ENCODE peak calls at places on chromosomes 5 and 9, in five cellular contexts. D is brain microvascular endothelial cell, P is aorta, F is C1 segment of cervical spinal cord, W is NCI-H1092. V is an unnamed sample.

GRCh38 chr9:130458804-130459067 is 14.0 kb downstream of the ASS1 start:
- DNase-seq in F (no peak), P (no peak), W (no peak), D (no peak), V (no peak)

GRCh38 chr5:59564895-59565294 is 328.6 kb downstream of the PDE4D start:
- DNase-seq in D (no peak), W (no peak), F (no peak), P (no peak), V (no peak)

GRCh38 chr9:81032030-81032572 is 657.2 kb downstream of the TLE1 start:
- DNase-seq in D (peak; percentile 97), F (no peak), W (no peak), P (peak; percentile 54), V (no peak)

GRCh38 chr5:16552666-16553343 is 64.0 kb downstream of the RETREG1 start:
- DNase-seq in W (no peak), P (peak; percentile 75), D (peak; percentile 76), F (no peak), V (peak; percentile 49)

GRCh38 chr5:135016926-135017325 is 17.1 kb downstream of the PITX1 start:
- DNase-seq in D (no peak), F (no peak), P (no peak), W (no peak), V (no peak)

GRCh38 chr9:107215381-107215780 is 67.7 kb upstream of the RAD23B start:
- DNase-seq in F (no peak), W (no peak), D (peak; percentile 65), P (no peak), V (no peak)

GRCh38 chr5:165573445-165573844 is 2068.0 kb downstream of the MAT2B start:
- DNase-seq in W (no peak), P (no peak), F (no peak), D (no peak), V (peak; percentile 45)

GRCh38 chr9:22210262-22210661 is 201.2 kb upstream of the CDKN2B start:
- DNase-seq in D (no peak), P (no peak), F (no peak), W (no peak), V (no peak)

GRCh38 chr5:129271309-129271708 is 176.8 kb downstream of the ISOC1 start:
- DNase-seq in P (no peak), F (no peak), W (no peak), D (no peak), V (no peak)

GRCh38 chr9:95057121-95057520 is 260.4 kb downstream of the FANCC start:
- DNase-seq in D (peak; percentile 20), W (no peak), F (no peak), P (no peak), V (no peak)

GRCh38 chr9:98215266-98215665 is 22.8 kb upstream of the CORO2A start:
- DNase-seq in W (no peak), P (no peak), F (no peak), D (no peak), V (no peak)

GRCh38 chr5:128519830-128520229 is 18.2 kb downstream of the FBN2 start:
- DNase-seq in D (no peak), F (no peak), P (no peak), W (no peak), V (no peak)

GRCh38 chr9:88791105-88791805 is 200.0 kb upstream of the S1PR3 start:
- DNase-seq in D (peak; percentile 68), P (no peak), W (no peak), F (no peak), V (no peak)

GRCh38 chr9:76704601-76705204 is 59.5 kb upstream of the PCA3 start:
- DNase-seq in P (no peak), W (peak; percentile 78), D (peak; percentile 41), F (no peak), V (peak; percentile 9)

GRCh38 chr5:54580997-54581741 is 63.6 kb downstream of the SNX18 start:
- DNase-seq in D (no peak), P (peak; percentile 58), W (no peak), F (no peak), V (no peak)

GRCh38 chr5:140239939-140240700 is 62.8 kb downstream of the PFDN1 start:
- DNase-seq in P (peak; percentile 80), D (peak; percentile 61), W (peak; percentile 22), F (no peak), V (no peak)

GRCh38 chr5:24714757-24715156 is 70.0 kb upstream of the CDH10 start:
- DNase-seq in P (no peak), D (no peak), F (no peak), W (no peak), V (no peak)

GRCh38 chr5:58407042-58407709 is 52.7 kb downstream of the PLK2 start:
- DNase-seq in F (no peak), D (peak; percentile 74), W (no peak), P (no peak), V (no peak)

GRCh38 chr5:179167871-179168451 is 107.8 kb downstream of the ZNF354C start:
- DNase-seq in F (no peak), P (peak; percentile 42), W (no peak), D (no peak), V (no peak)

GRCh38 chr9:7273575-7273974 is 515.8 kb downstream of the KDM4C start:
- DNase-seq in W (peak; percentile 14), F (no peak), D (no peak), P (no peak), V (no peak)

GRCh38 chr9:94743035-94743954 is 16.8 kb downstream of the AOPEP start:
- DNase-seq in F (no peak), P (no peak), D (no peak), W (no peak), V (no peak)

GRCh38 chr5:980001-980588 is 28.5 kb upstream of the NKD2 start:
- DNase-seq in F (no peak), P (peak; percentile 26), D (no peak), W (no peak), V (no peak)

GRCh38 chr9:134709512-134710270 is 68.1 kb downstream of the COL5A1 start:
- DNase-seq in F (no peak), W (no peak), D (peak; percentile 27), P (peak; percentile 76), V (no peak)

GRCh38 chr9:111034573-111035539 is 3.4 kb downstream of the LPAR1 start:
- DNase-seq in D (no peak), F (no peak), P (no peak), W (no peak), V (no peak)

GRCh38 chr9:133771486-133772482 is 33.6 kb upstream of the SARDH start:
- DNase-seq in P (peak; percentile 42), F (no peak), W (no peak), D (no peak), V (no peak)

GRCh38 chr5:101626572-101626971 is 669.5 kb downstream of the SLCO4C1 start:
- DNase-seq in P (no peak), W (no peak), D (no peak), F (no peak), V (no peak)

GRCh38 chr5:6029811-6030271 is 348.5 kb downstream of the MED10 start:
- DNase-seq in W (no peak), P (no peak), D (no peak), F (no peak), V (no peak)

GRCh38 chr9:110152704-110153374 is 55.1 kb downstream of the C9orf152 start:
- DNase-seq in D (peak; percentile 38), P (no peak), F (no peak), W (peak; percentile 45), V (no peak)

GRCh38 chr5:132822650-132823480 is 7.6 kb downstream of the SHROOM1 start:
- DNase-seq in P (no peak), D (no peak), W (no peak), F (no peak), V (no peak)

GRCh38 chr9:113875420-113875916 is 641 bp upstream of the ZNF618 start:
- DNase-seq in W (no peak), P (no peak), F (no peak), D (no peak), V (no peak)

GRCh38 chr5:168104811-168105481 is 186.5 kb upstream of the WWC1 start:
- DNase-seq in F (no peak), P (no peak), W (no peak), D (no peak), V (no peak)

GRCh38 chr5:30959238-30959637 is 234.2 kb upstream of the CDH6 start:
- DNase-seq in P (no peak), F (no peak), D (no peak), W (no peak), V (no peak)

GRCh38 chr9:16136961-16137360 is 584.1 kb downstream of the CCDC171 start:
- DNase-seq in D (peak; percentile 78), F (no peak), W (no peak), P (no peak), V (no peak)

GRCh38 chr9:75183293-75183692 is 95.0 kb downstream of the OSTF1 start:
- DNase-seq in F (no peak), W (no peak), P (no peak), D (no peak), V (no peak)

GRCh38 chr5:178825444-178825843 is 34.3 kb upstream of the ZNF354B start:
- DNase-seq in W (no peak), D (no peak), P (no peak), F (no peak), V (no peak)

GRCh38 chr9:15512889-15513288 is 2.1 kb upstream of the PSIP1 start:
- DNase-seq in P (no peak), D (no peak), F (no peak), W (no peak), V (no peak)

GRCh38 chr9:37507586-37508134 is 21.9 kb downstream of the POLR1E start:
- DNase-seq in D (no peak), P (no peak), F (no peak), W (no peak), V (no peak)

GRCh38 chr5:133240425-133241091 is 188.7 kb downstream of the HSPA4 start:
- DNase-seq in F (no peak), P (no peak), D (peak; percentile 99), W (no peak), V (no peak)

GRCh38 chr5:53249529-53249928 is 140.0 kb upstream of the MOCS2 start:
- DNase-seq in P (peak; percentile 78), F (no peak), W (no peak), D (peak; percentile 93), V (no peak)

V was measured in NCI-H446 treated with DMSO at 0.1 percent for 48 hours.